ENCODE peak calls at places on chromosomes 5 and 9, in eight cellular contexts. Z is fibroblast of lung; N is sigmoid colon; V is activated CD8-positive, alpha-beta T cell treated with anti-CD3 and anti-CD28 coated beads for 36 hours; D is COR-L47; A is coronary artery; E is WTC11; S is left cardiac atrium. C is an unnamed sample.

GRCh38 chr5:150636391-150637244 is 3.8 kb upstream of the SYNPO start:
- DNase-seq in Z (peak; percentile 77), S (peak; percentile 75), E (no peak), D (peak; percentile 29), N (peak; percentile 81), V (no peak), A (no peak), C (no peak)

GRCh38 chr5:179223528-179223927 is 121.7 kb downstream of the ADAMTS2 start:
- DNase-seq in S (no peak), D (no peak), Z (no peak), A (no peak), N (no peak), V (no peak), E (no peak), C (no peak)

GRCh38 chr5:1568201-1568979 is 44.6 kb upstream of the LPCAT1 start:
- DNase-seq in Z (peak; percentile 85), D (no peak), S (no peak), N (peak; percentile 81), A (no peak), V (no peak), E (no peak), C (no peak)

GRCh38 chr5:35644543-35644942 is 26.9 kb downstream of the SPEF2 start:
- DNase-seq in V (no peak), S (no peak), D (no peak), A (no peak), E (no peak), N (no peak), Z (no peak), C (no peak)

GRCh38 chr9:22157831-22158230 is 148.7 kb upstream of the CDKN2B start:
- DNase-seq in E (no peak), A (no peak), Z (no peak), N (no peak), D (no peak), S (no peak), V (no peak), C (no peak)

GRCh38 chr5:127963931-127964330 is 119.6 kb upstream of the SLC12A2 start:
- DNase-seq in A (no peak), S (no peak), N (no peak), Z (no peak), E (no peak), V (no peak), D (no peak), C (no peak)

GRCh38 chr5:59648949-59649921 is 244.3 kb downstream of the PDE4D start:
- DNase-seq in E (no peak), D (no peak), S (peak; percentile 28), V (no peak), Z (peak; percentile 89), A (no peak), N (no peak), C (no peak)

GRCh38 chr5:150486402-150487198 is 21.3 kb upstream of the NDST1 start:
- DNase-seq in S (peak; percentile 62), D (peak; percentile 57), A (no peak), E (peak; percentile 86), N (no peak), V (peak; percentile 42), Z (peak; percentile 65), C (peak; percentile 61)

GRCh38 chr9:120480707-120481106 is 99.3 kb downstream of the CDK5RAP2 start:
- DNase-seq in Z (peak; percentile 37), S (no peak), N (no peak), E (no peak), V (no peak), D (no peak), A (no peak), C (no peak)

GRCh38 chr5:36606437-36607113 is at the start of gene SLC1A3:
- DNase-seq in N (peak; percentile 74), A (no peak), S (peak; percentile 53), D (no peak), Z (peak; percentile 85), V (peak; percentile 84), E (peak; percentile 62), C (peak; percentile 67)

GRCh38 chr9:128175102-128175563 is 15.1 kb downstream of the BBLN start:
- DNase-seq in V (no peak), D (no peak), Z (peak; percentile 71), N (no peak), S (no peak), E (no peak), A (no peak), C (no peak)

GRCh38 chr5:173236531-173237501 is 1.8 kb upstream of the NKX2-5 start:
- DNase-seq in D (no peak), E (no peak), S (no peak), Z (no peak), V (peak; percentile 56), A (no peak), N (no peak), C (no peak)

GRCh38 chr9:134589748-134590147 is 51.9 kb upstream of the COL5A1 start:
- DNase-seq in D (no peak), S (no peak), V (no peak), E (no peak), N (no peak), Z (no peak), A (peak; percentile 63), C (no peak)

GRCh38 chr9:76576344-76576743 is 117.4 kb downstream of the GCNT1 start:
- DNase-seq in E (no peak), V (peak; percentile 96), D (no peak), A (no peak), S (no peak), Z (peak; percentile 99), N (peak; percentile 68), C (peak; percentile 94)